ENCODE peak calls at places on chromosome X, in eight cellular contexts. One of them, this sample, is unnamed.
A peak's percentile ranks its signal among the peaks of the same experiment; 100 is the strongest.

GRCh38 chrX:86047174-86047991 is at the start of gene CHM:
- DNase-seq in IMR-90: peak; percentile 84
- DNase-seq in transverse colon: peak; percentile 58
- DNase-seq in stomach: peak; percentile 45
- DNase-seq in breast epithelium: no peak
- DNase-seq in uterus: peak; percentile 69
- DNase-seq in right lobe of liver: peak; percentile 60
- DNase-seq in adrenal gland: peak; percentile 73
- DNase-seq in this sample: peak; percentile 57

GRCh38 chrX:37405954-37406353 is 56.8 kb downstream of the PRRG1 start:
- DNase-seq in right lobe of liver: no peak
- DNase-seq in breast epithelium: no peak
- DNase-seq in transverse colon: no peak
- DNase-seq in adrenal gland: no peak
- DNase-seq in stomach: no peak
- DNase-seq in IMR-90: peak; percentile 70
- DNase-seq in uterus: no peak
- DNase-seq in this sample: no peak

GRCh38 chrX:49760288-49760885 is 64.6 kb upstream of the PAGE1 start:
- DNase-seq in stomach: no peak
- DNase-seq in uterus: no peak
- DNase-seq in adrenal gland: no peak
- DNase-seq in IMR-90: no peak
- DNase-seq in right lobe of liver: no peak
- DNase-seq in breast epithelium: no peak
- DNase-seq in transverse colon: no peak
- DNase-seq in this sample: no peak

GRCh38 chrX:141220342-141221008 is 21.8 kb downstream of the SPANXC start:
- DNase-seq in adrenal gland: no peak
- DNase-seq in transverse colon: no peak
- DNase-seq in right lobe of liver: no peak
- DNase-seq in IMR-90: peak; percentile 74
- DNase-seq in uterus: no peak
- DNase-seq in stomach: no peak
- DNase-seq in breast epithelium: no peak
- DNase-seq in this sample: no peak

GRCh38 chrX:70960728-70961127 is 29.8 kb upstream of the SLC7A3 start:
- DNase-seq in adrenal gland: no peak
- DNase-seq in IMR-90: no peak
- DNase-seq in stomach: no peak
- DNase-seq in right lobe of liver: no peak
- DNase-seq in transverse colon: no peak
- DNase-seq in breast epithelium: no peak
- DNase-seq in uterus: no peak
- DNase-seq in this sample: no peak

GRCh38 chrX:150438165-150438564 is 75.0 kb downstream of the MAMLD1 start:
- DNase-seq in transverse colon: no peak
- DNase-seq in uterus: no peak
- DNase-seq in breast epithelium: no peak
- DNase-seq in adrenal gland: no peak
- DNase-seq in stomach: no peak
- DNase-seq in right lobe of liver: no peak
- DNase-seq in IMR-90: peak; percentile 45
- DNase-seq in this sample: no peak

GRCh38 chrX:65894138-65894537 is 145.7 kb downstream of the VSIG4 start:
- DNase-seq in breast epithelium: no peak
- DNase-seq in IMR-90: no peak
- DNase-seq in stomach: no peak
- DNase-seq in adrenal gland: no peak
- DNase-seq in uterus: no peak
- DNase-seq in right lobe of liver: no peak
- DNase-seq in transverse colon: peak; percentile 17
- DNase-seq in this sample: no peak

GRCh38 chrX:8738588-8739189 is 6.8 kb upstream of the ANOS1 start:
- DNase-seq in adrenal gland: peak; percentile 61
- DNase-seq in IMR-90: peak; percentile 29
- DNase-seq in uterus: no peak
- DNase-seq in breast epithelium: no peak
- DNase-seq in right lobe of liver: no peak
- DNase-seq in transverse colon: peak; percentile 22
- DNase-seq in stomach: peak; percentile 59
- DNase-seq in this sample: peak; percentile 24

GRCh38 chrX:69493193-69493592 is 10.9 kb upstream of the NALF2 start:
- DNase-seq in right lobe of liver: peak; percentile 49
- DNase-seq in transverse colon: peak; percentile 22
- DNase-seq in breast epithelium: no peak
- DNase-seq in stomach: peak; percentile 43
- DNase-seq in uterus: no peak
- DNase-seq in IMR-90: no peak
- DNase-seq in adrenal gland: peak; percentile 62
- DNase-seq in this sample: no peak

GRCh38 chrX:44843318-44843702 is 511 bp upstream of the DUSP21 start:
- DNase-seq in transverse colon: no peak
- DNase-seq in IMR-90: no peak
- DNase-seq in uterus: no peak
- DNase-seq in stomach: no peak
- DNase-seq in right lobe of liver: no peak
- DNase-seq in adrenal gland: no peak
- DNase-seq in breast epithelium: no peak
- DNase-seq in this sample: no peak

GRCh38 chrX:154717824-154718223 is 33.1 kb downstream of the GAB3 start:
- DNase-seq in transverse colon: peak; percentile 26
- DNase-seq in uterus: no peak
- DNase-seq in breast epithelium: no peak
- DNase-seq in IMR-90: peak; percentile 59
- DNase-seq in right lobe of liver: no peak
- DNase-seq in stomach: no peak
- DNase-seq in adrenal gland: no peak
- DNase-seq in this sample: no peak

GRCh38 chrX:44898411-44899221 is 25.6 kb downstream of the KDM6A start:
- DNase-seq in IMR-90: peak; percentile 46
- DNase-seq in right lobe of liver: no peak
- DNase-seq in uterus: no peak
- DNase-seq in transverse colon: no peak
- DNase-seq in adrenal gland: no peak
- DNase-seq in breast epithelium: no peak
- DNase-seq in stomach: peak; percentile 57
- DNase-seq in this sample: no peak

GRCh38 chrX:13223868-13224555 is 95.8 kb downstream of the ATXN3L start:
- DNase-seq in uterus: no peak
- DNase-seq in stomach: no peak
- DNase-seq in transverse colon: no peak
- DNase-seq in adrenal gland: no peak
- DNase-seq in right lobe of liver: no peak
- DNase-seq in breast epithelium: no peak
- DNase-seq in IMR-90: peak; percentile 91
- DNase-seq in this sample: no peak

GRCh38 chrX:53239474-53239873 is 14.5 kb upstream of the KDM5C start:
- DNase-seq in breast epithelium: no peak
- DNase-seq in uterus: no peak
- DNase-seq in stomach: no peak
- DNase-seq in right lobe of liver: no peak
- DNase-seq in adrenal gland: no peak
- DNase-seq in transverse colon: no peak
- DNase-seq in IMR-90: no peak
- DNase-seq in this sample: no peak

GRCh38 chrX:106955004-106955772 is 35.0 kb downstream of the CLDN2 start:
- DNase-seq in IMR-90: peak; percentile 48
- DNase-seq in uterus: no peak
- DNase-seq in adrenal gland: no peak
- DNase-seq in transverse colon: no peak
- DNase-seq in stomach: no peak
- DNase-seq in right lobe of liver: no peak
- DNase-seq in breast epithelium: no peak
- DNase-seq in this sample: no peak

GRCh38 chrX:153642313-153642654 is 4.7 kb upstream of the DUSP9 start:
- DNase-seq in right lobe of liver: no peak
- DNase-seq in breast epithelium: no peak
- DNase-seq in uterus: no peak
- DNase-seq in IMR-90: no peak
- DNase-seq in stomach: no peak
- DNase-seq in adrenal gland: no peak
- DNase-seq in transverse colon: no peak
- DNase-seq in this sample: no peak
- H3K4me1 ChIP-seq in right lobe of liver: peaks cover 4% of the 10 kb centered on the region
- H3K4me1 ChIP-seq in breast epithelium: no peaks in the 10 kb centered on the region
- H3K4me1 ChIP-seq in uterus: no peaks in the 10 kb centered on the region
- H3K4me1 ChIP-seq in IMR-90: no peaks in the 10 kb centered on the region
- H3K4me1 ChIP-seq in stomach: no peaks in the 10 kb centered on the region
- H3K4me1 ChIP-seq in adrenal gland: no peaks in the 10 kb centered on the region
- H3K4me1 ChIP-seq in transverse colon: no peaks in the 10 kb centered on the region
- H3K4me1 ChIP-seq in this sample: no peaks in the 10 kb centered on the region

GRCh38 chrX:40145001-40145631 is 47.4 kb upstream of the BCOR start:
- DNase-seq in right lobe of liver: no peak
- DNase-seq in breast epithelium: no peak
- DNase-seq in IMR-90: no peak
- DNase-seq in uterus: no peak
- DNase-seq in stomach: no peak
- DNase-seq in adrenal gland: no peak
- DNase-seq in transverse colon: no peak
- DNase-seq in this sample: no peak
- TF ChIP-seq POLR2A in right lobe of liver: no peak
- TF ChIP-seq POLR2A in breast epithelium: no peak
- TF ChIP-seq POLR2A in IMR-90: no peak
- TF ChIP-seq POLR2A in uterus: no peak
- TF ChIP-seq POLR2A in stomach: no peak
- TF ChIP-seq POLR2A in adrenal gland: no peak
- TF ChIP-seq POLR2A in transverse colon: no peak
- TF ChIP-seq POLR2A in this sample: no peak

GRCh38 chrX:72270316-72270866 is 6.7 kb downstream of the RPS4X start:
- DNase-seq in stomach: no peak
- DNase-seq in breast epithelium: no peak
- DNase-seq in uterus: no peak
- DNase-seq in transverse colon: no peak
- DNase-seq in IMR-90: no peak
- DNase-seq in adrenal gland: no peak
- DNase-seq in right lobe of liver: no peak
- DNase-seq in this sample: no peak
- H3K4me1 ChIP-seq in stomach: no peaks in the 10 kb centered on the region
- H3K4me1 ChIP-seq in breast epithelium: peaks cover 1% of the 10 kb centered on the region
- H3K4me1 ChIP-seq in uterus: no peaks in the 10 kb centered on the region
- H3K4me1 ChIP-seq in transverse colon: peaks cover 5% of the 10 kb centered on the region
- H3K4me1 ChIP-seq in IMR-90: peaks cover 31% of the 10 kb centered on the region
- H3K4me1 ChIP-seq in adrenal gland: peaks cover under 1% of the 10 kb centered on the region
- H3K4me1 ChIP-seq in right lobe of liver: no peaks in the 10 kb centered on the region
- H3K4me1 ChIP-seq in this sample: no peaks in the 10 kb centered on the region

DNA sequence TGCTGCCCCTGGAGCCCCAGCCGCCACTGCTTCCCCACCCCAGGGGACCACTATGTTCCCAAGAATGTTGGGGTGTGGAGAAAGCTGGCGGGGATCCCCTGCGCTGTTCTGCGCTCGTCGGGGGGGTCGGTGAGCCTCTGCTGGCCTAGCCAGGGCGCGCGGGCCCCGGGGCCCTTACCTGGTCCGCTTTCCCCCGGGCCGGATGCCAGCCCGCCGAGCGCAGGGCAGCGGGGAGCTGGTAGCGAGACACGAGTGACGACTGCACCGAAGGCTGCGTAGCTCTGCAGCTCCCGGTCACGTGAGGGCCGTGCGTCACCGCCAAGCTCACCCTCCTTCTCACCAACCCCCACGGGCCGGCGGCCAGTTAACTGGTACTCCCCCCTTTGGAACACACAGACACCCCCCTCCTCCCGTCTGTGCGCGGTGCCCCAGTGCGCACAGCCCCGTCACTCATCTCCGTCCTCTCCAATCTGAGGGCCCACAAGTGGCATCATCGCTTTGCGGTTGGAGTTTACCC is at the start of gene BEX1:
- DNase-seq in adrenal gland: peak; percentile 51
- DNase-seq in uterus: peak; percentile 51
- DNase-seq in stomach: peak; percentile 37
- DNase-seq in transverse colon: peak; percentile 11
- DNase-seq in right lobe of liver: peak; percentile 58
- DNase-seq in IMR-90: no peak
- DNase-seq in breast epithelium: peak; percentile 48
- DNase-seq in this sample: no peak
- TF ChIP-seq POLR2A in adrenal gland: peak; percentile 44
- TF ChIP-seq POLR2A in uterus: no peak
- TF ChIP-seq POLR2A in stomach: no peak
- TF ChIP-seq POLR2A in transverse colon: no peak
- TF ChIP-seq POLR2A in right lobe of liver: no peak
- TF ChIP-seq POLR2A in IMR-90: no peak
- TF ChIP-seq POLR2A in breast epithelium: no peak
- TF ChIP-seq POLR2A in this sample: no peak

GRCh38 chrX:10929747-10930146 is 181.4 kb upstream of the HCCS start:
- DNase-seq in breast epithelium: no peak
- DNase-seq in uterus: no peak
- DNase-seq in stomach: no peak
- DNase-seq in IMR-90: peak; percentile 19
- DNase-seq in transverse colon: no peak
- DNase-seq in right lobe of liver: no peak
- DNase-seq in adrenal gland: no peak
- DNase-seq in this sample: no peak

GRCh38 chrX:10922158-10922557 is 189.0 kb upstream of the HCCS start:
- DNase-seq in right lobe of liver: no peak
- DNase-seq in breast epithelium: no peak
- DNase-seq in stomach: no peak
- DNase-seq in transverse colon: no peak
- DNase-seq in adrenal gland: no peak
- DNase-seq in uterus: no peak
- DNase-seq in IMR-90: peak; percentile 86
- DNase-seq in this sample: no peak

GRCh38 chrX:10922841-10923240 is 188.3 kb upstream of the HCCS start:
- DNase-seq in IMR-90: no peak
- DNase-seq in transverse colon: no peak
- DNase-seq in uterus: no peak
- DNase-seq in stomach: no peak
- DNase-seq in adrenal gland: no peak
- DNase-seq in breast epithelium: no peak
- DNase-seq in right lobe of liver: no peak
- DNase-seq in this sample: no peak

GRCh38 chrX:10926906-10927305 is 184.2 kb upstream of the HCCS start:
- DNase-seq in transverse colon: no peak
- DNase-seq in IMR-90: peak; percentile 58
- DNase-seq in right lobe of liver: no peak
- DNase-seq in breast epithelium: no peak
- DNase-seq in uterus: no peak
- DNase-seq in adrenal gland: no peak
- DNase-seq in stomach: no peak
- DNase-seq in this sample: no peak

DNA sequence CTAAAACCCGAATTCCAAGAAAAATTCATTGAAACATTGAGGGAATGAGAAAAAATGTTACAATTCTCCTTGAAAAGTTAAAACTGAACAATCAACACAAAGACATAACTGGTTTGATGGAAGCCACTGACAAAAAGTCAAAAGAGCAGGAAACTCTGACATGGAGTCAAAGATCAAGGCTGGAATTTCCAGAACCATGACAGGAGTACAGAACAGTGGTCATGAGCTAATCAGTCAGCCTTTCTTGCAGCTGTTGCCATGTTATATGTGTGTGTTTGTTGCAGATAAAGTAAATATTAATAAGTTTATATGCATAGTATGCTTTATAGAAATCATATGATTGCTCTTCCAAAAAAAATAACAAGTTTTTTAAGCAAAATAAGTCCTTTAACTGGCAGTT is 184.7 kb upstream of the HCCS start:
- DNase-seq in right lobe of liver: no peak
- DNase-seq in adrenal gland: no peak
- DNase-seq in stomach: no peak
- DNase-seq in transverse colon: no peak
- DNase-seq in uterus: no peak
- DNase-seq in breast epithelium: no peak
- DNase-seq in IMR-90: no peak
- DNase-seq in this sample: no peak
- H3K4me1 ChIP-seq in right lobe of liver: no peaks in the 10 kb centered on the region
- H3K4me1 ChIP-seq in adrenal gland: no peaks in the 10 kb centered on the region
- H3K4me1 ChIP-seq in stomach: no peaks in the 10 kb centered on the region
- H3K4me1 ChIP-seq in transverse colon: no peaks in the 10 kb centered on the region
- H3K4me1 ChIP-seq in uterus: no peaks in the 10 kb centered on the region
- H3K4me1 ChIP-seq in breast epithelium: no peaks in the 10 kb centered on the region
- H3K4me1 ChIP-seq in IMR-90: peaks cover 4% of the 10 kb centered on the region
- H3K4me1 ChIP-seq in this sample: no peaks in the 10 kb centered on the region